ENCODE peak calls at places on chromosomes 6 and 20, in seven cellular contexts. One of them, this sample, is unnamed.

GRCh38 chr20:23776067-23776771 is 25.5 kb upstream of the CST1 start:
- DNase-seq in neural crest cell: no peak
- DNase-seq in Calu3: no peak
- DNase-seq in mesothelial cell of epicardium: no peak
- DNase-seq in fibroblast of the aortic adventitia: no peak
- DNase-seq in GM13977: no peak
- DNase-seq in AG10803: no peak
- DNase-seq in this sample: no peak

GRCh38 chr6:95127266-95127665 is 450.1 kb upstream of the MANEA start:
- DNase-seq in AG10803: no peak
- DNase-seq in fibroblast of the aortic adventitia: no peak
- DNase-seq in mesothelial cell of epicardium: no peak
- DNase-seq in Calu3: no peak
- DNase-seq in neural crest cell: no peak
- DNase-seq in GM13977: no peak
- DNase-seq in this sample: no peak

GRCh38 chr6:148445620-148446019 is 103.0 kb downstream of the SASH1 start:
- DNase-seq in fibroblast of the aortic adventitia: no peak
- DNase-seq in mesothelial cell of epicardium: no peak
- DNase-seq in GM13977: no peak
- DNase-seq in Calu3: no peak
- DNase-seq in neural crest cell: no peak
- DNase-seq in AG10803: peak; percentile 43
- DNase-seq in this sample: no peak

GRCh38 chr6:42911171-42912021 is 4.5 kb upstream of the PTCRA start:
- DNase-seq in Calu3: no peak
- DNase-seq in GM13977: no peak
- DNase-seq in mesothelial cell of epicardium: peak; percentile 52
- DNase-seq in neural crest cell: peak; percentile 31
- DNase-seq in fibroblast of the aortic adventitia: no peak
- DNase-seq in AG10803: no peak
- DNase-seq in this sample: no peak

GRCh38 chr6:1607236-1607556 is 2.5 kb upstream of the FOXC1 start:
- DNase-seq in GM13977: no peak
- DNase-seq in mesothelial cell of epicardium: no peak
- DNase-seq in Calu3: no peak
- DNase-seq in fibroblast of the aortic adventitia: peak; percentile 23
- DNase-seq in neural crest cell: no peak
- DNase-seq in AG10803: no peak
- DNase-seq in this sample: no peak

GRCh38 chr6:38391909-38392614 is 247.7 kb downstream of the BTBD9 start:
- DNase-seq in AG10803: peak; percentile 68
- DNase-seq in GM13977: no peak
- DNase-seq in neural crest cell: no peak
- DNase-seq in mesothelial cell of epicardium: no peak
- DNase-seq in Calu3: no peak
- DNase-seq in fibroblast of the aortic adventitia: peak; percentile 28
- DNase-seq in this sample: no peak

GRCh38 chr6:88223298-88223697 is 57.2 kb upstream of the CNR1 start:
- DNase-seq in neural crest cell: no peak
- DNase-seq in Calu3: no peak
- DNase-seq in AG10803: no peak
- DNase-seq in fibroblast of the aortic adventitia: no peak
- DNase-seq in mesothelial cell of epicardium: no peak
- DNase-seq in GM13977: no peak
- DNase-seq in this sample: no peak

GRCh38 chr20:43658068-43658722 is 8.7 kb upstream of the MYBL2 start:
- DNase-seq in neural crest cell: no peak
- DNase-seq in Calu3: peak; percentile 46
- DNase-seq in mesothelial cell of epicardium: no peak
- DNase-seq in GM13977: no peak
- DNase-seq in AG10803: peak; percentile 12
- DNase-seq in fibroblast of the aortic adventitia: no peak
- DNase-seq in this sample: no peak

GRCh38 chr20:53003420-53003819 is 31.3 kb downstream of the TSHZ2 start:
- DNase-seq in AG10803: peak; percentile 83
- DNase-seq in neural crest cell: no peak
- DNase-seq in mesothelial cell of epicardium: no peak
- DNase-seq in fibroblast of the aortic adventitia: peak; percentile 17
- DNase-seq in Calu3: no peak
- DNase-seq in GM13977: no peak
- DNase-seq in this sample: no peak

GRCh38 chr6:104995989-104996617 is 39.2 kb downstream of the LIN28B start:
- DNase-seq in GM13977: peak; percentile 18
- DNase-seq in Calu3: no peak
- DNase-seq in neural crest cell: no peak
- DNase-seq in AG10803: peak; percentile 5
- DNase-seq in mesothelial cell of epicardium: no peak
- DNase-seq in fibroblast of the aortic adventitia: peak; percentile 53
- DNase-seq in this sample: no peak
- TF ChIP-seq CTCF in GM13977: no peak
- TF ChIP-seq CTCF in Calu3: no peak
- TF ChIP-seq CTCF in neural crest cell: no peak
- TF ChIP-seq CTCF in AG10803: peak; percentile 28
- TF ChIP-seq CTCF in mesothelial cell of epicardium: no peak
- TF ChIP-seq CTCF in fibroblast of the aortic adventitia: no peak
- TF ChIP-seq CTCF in this sample: peak; percentile 60

GRCh38 chr20:41308726-41309413 is 8.7 kb downstream of the ZHX3 start:
- DNase-seq in GM13977: no peak
- DNase-seq in fibroblast of the aortic adventitia: peak; percentile 66
- DNase-seq in neural crest cell: no peak
- DNase-seq in Calu3: no peak
- DNase-seq in AG10803: peak; percentile 69
- DNase-seq in mesothelial cell of epicardium: no peak
- DNase-seq in this sample: no peak

GRCh38 chr20:41308290-41308691 is 9.2 kb downstream of the ZHX3 start:
- DNase-seq in neural crest cell: no peak
- DNase-seq in mesothelial cell of epicardium: no peak
- DNase-seq in Calu3: no peak
- DNase-seq in AG10803: peak; percentile 89
- DNase-seq in GM13977: no peak
- DNase-seq in fibroblast of the aortic adventitia: peak; percentile 75
- DNase-seq in this sample: no peak

GRCh38 chr20:41304413-41305079 is 13.0 kb downstream of the ZHX3 start:
- DNase-seq in Calu3: no peak
- DNase-seq in fibroblast of the aortic adventitia: peak; percentile 27
- DNase-seq in GM13977: no peak
- DNase-seq in AG10803: no peak
- DNase-seq in neural crest cell: no peak
- DNase-seq in mesothelial cell of epicardium: no peak
- DNase-seq in this sample: no peak

GRCh38 chr20:41306061-41306727 is 11.3 kb downstream of the ZHX3 start:
- DNase-seq in AG10803: no peak
- DNase-seq in neural crest cell: no peak
- DNase-seq in GM13977: peak; percentile 60
- DNase-seq in Calu3: no peak
- DNase-seq in fibroblast of the aortic adventitia: no peak
- DNase-seq in mesothelial cell of epicardium: no peak
- DNase-seq in this sample: no peak

GRCh38 chr20:41307021-41307420 is 10.5 kb downstream of the ZHX3 start:
- DNase-seq in Calu3: no peak
- DNase-seq in AG10803: no peak
- DNase-seq in neural crest cell: no peak
- DNase-seq in GM13977: no peak
- DNase-seq in fibroblast of the aortic adventitia: no peak
- DNase-seq in mesothelial cell of epicardium: no peak
- DNase-seq in this sample: no peak
- TF ChIP-seq CTCF in Calu3: no peak
- TF ChIP-seq CTCF in AG10803: no peak
- TF ChIP-seq CTCF in neural crest cell: no peak
- TF ChIP-seq CTCF in GM13977: no peak
- TF ChIP-seq CTCF in fibroblast of the aortic adventitia: no peak
- TF ChIP-seq CTCF in mesothelial cell of epicardium: no peak
- TF ChIP-seq CTCF in this sample: no peak

GRCh38 chr6:31836036-31836675 is 8.6 kb downstream of the HSPA1B start:
- DNase-seq in GM13977: no peak
- DNase-seq in fibroblast of the aortic adventitia: no peak
- DNase-seq in mesothelial cell of epicardium: no peak
- DNase-seq in Calu3: no peak
- DNase-seq in AG10803: no peak
- DNase-seq in neural crest cell: no peak
- DNase-seq in this sample: no peak

GRCh38 chr6:31837612-31838553 is 10.3 kb downstream of the HSPA1B start:
- DNase-seq in Calu3: no peak
- DNase-seq in AG10803: no peak
- DNase-seq in GM13977: no peak
- DNase-seq in fibroblast of the aortic adventitia: no peak
- DNase-seq in neural crest cell: no peak
- DNase-seq in mesothelial cell of epicardium: no peak
- DNase-seq in this sample: no peak

GRCh38 chr6:31834704-31835375 is 7.3 kb downstream of the HSPA1B start:
- DNase-seq in GM13977: peak; percentile 79
- DNase-seq in AG10803: no peak
- DNase-seq in mesothelial cell of epicardium: peak; percentile 78
- DNase-seq in fibroblast of the aortic adventitia: peak; percentile 86
- DNase-seq in neural crest cell: peak; percentile 80
- DNase-seq in Calu3: peak; percentile 85
- DNase-seq in this sample: peak; percentile 88

GRCh38 chr6:31838968-31839367 is 11.4 kb downstream of the HSPA1B start:
- DNase-seq in mesothelial cell of epicardium: no peak
- DNase-seq in GM13977: no peak
- DNase-seq in neural crest cell: no peak
- DNase-seq in AG10803: no peak
- DNase-seq in Calu3: no peak
- DNase-seq in fibroblast of the aortic adventitia: no peak
- DNase-seq in this sample: no peak

DNA sequence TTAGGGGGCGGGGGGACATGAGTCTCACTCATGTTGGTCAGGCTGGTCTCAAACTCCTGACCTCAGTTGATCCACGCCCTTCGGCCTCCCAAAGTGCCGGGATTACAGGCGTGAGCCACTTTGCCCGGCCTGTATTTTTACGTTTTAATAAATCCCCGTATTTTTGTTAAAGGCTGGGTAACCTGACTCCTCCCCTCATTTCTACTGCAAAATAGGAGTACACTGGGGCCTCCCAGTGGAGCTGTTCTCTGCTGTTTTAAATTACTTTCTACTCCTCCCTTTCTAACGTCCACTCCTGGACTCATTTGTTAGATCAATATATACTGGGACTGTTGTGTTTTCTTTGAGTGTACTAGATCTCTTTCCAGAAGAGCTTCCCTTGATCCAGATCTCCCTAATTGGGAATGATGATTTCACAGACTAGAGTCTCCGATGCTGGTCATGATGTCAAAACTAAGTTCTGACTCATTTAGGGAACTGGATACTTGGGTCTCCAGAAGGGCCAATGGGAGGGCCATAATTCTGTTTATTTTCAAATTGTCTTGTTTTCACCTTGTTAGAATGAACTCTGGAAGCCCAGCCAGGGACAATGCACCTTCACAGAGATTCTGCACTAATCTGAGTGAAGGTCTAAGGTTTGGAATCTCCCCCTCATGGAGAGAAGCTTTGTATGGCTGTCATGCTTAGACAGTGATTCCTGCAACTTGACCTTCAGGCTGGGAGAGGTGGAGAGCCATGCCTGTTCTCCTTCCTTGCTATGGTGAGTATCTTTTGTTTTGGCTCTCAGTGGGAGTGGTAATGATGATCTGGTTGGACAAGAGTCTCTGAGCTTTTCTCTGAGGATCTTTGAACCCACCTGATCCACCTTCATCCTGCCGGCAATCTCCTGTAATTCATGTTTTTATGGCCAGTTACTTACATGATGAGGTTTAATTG is 9.4 kb downstream of the HSPA1B start:
- DNase-seq in fibroblast of the aortic adventitia: peak; percentile 61
- DNase-seq in neural crest cell: no peak
- DNase-seq in AG10803: peak; percentile 34
- DNase-seq in mesothelial cell of epicardium: no peak
- DNase-seq in Calu3: no peak
- DNase-seq in GM13977: no peak
- DNase-seq in this sample: no peak
- TF ChIP-seq CTCF in fibroblast of the aortic adventitia: peak; percentile 14
- TF ChIP-seq CTCF in neural crest cell: no peak
- TF ChIP-seq CTCF in AG10803: peak; percentile 25
- TF ChIP-seq CTCF in mesothelial cell of epicardium: no peak
- TF ChIP-seq CTCF in Calu3: no peak
- TF ChIP-seq CTCF in GM13977: no peak
- TF ChIP-seq CTCF in this sample: peak; percentile 29

GRCh38 chr6:170040906-170041305 is 250.0 kb downstream of the DLL1 start:
- DNase-seq in GM13977: no peak
- DNase-seq in mesothelial cell of epicardium: no peak
- DNase-seq in neural crest cell: no peak
- DNase-seq in Calu3: no peak
- DNase-seq in fibroblast of the aortic adventitia: no peak
- DNase-seq in AG10803: no peak
- DNase-seq in this sample: no peak

GRCh38 chr6:170038251-170038650 is 252.6 kb downstream of the DLL1 start:
- DNase-seq in mesothelial cell of epicardium: no peak
- DNase-seq in AG10803: no peak
- DNase-seq in neural crest cell: peak; percentile 8
- DNase-seq in fibroblast of the aortic adventitia: no peak
- DNase-seq in Calu3: no peak
- DNase-seq in GM13977: no peak
- DNase-seq in this sample: no peak

GRCh38 chr6:170040115-170040500 is 250.8 kb downstream of the DLL1 start:
- DNase-seq in mesothelial cell of epicardium: no peak
- DNase-seq in neural crest cell: no peak
- DNase-seq in Calu3: no peak
- DNase-seq in AG10803: no peak
- DNase-seq in fibroblast of the aortic adventitia: no peak
- DNase-seq in GM13977: no peak
- DNase-seq in this sample: no peak

GRCh38 chr6:170038717-170039116 is 252.2 kb downstream of the DLL1 start:
- DNase-seq in mesothelial cell of epicardium: no peak
- DNase-seq in AG10803: no peak
- DNase-seq in Calu3: no peak
- DNase-seq in fibroblast of the aortic adventitia: no peak
- DNase-seq in neural crest cell: no peak
- DNase-seq in GM13977: no peak
- DNase-seq in this sample: no peak

DNA sequence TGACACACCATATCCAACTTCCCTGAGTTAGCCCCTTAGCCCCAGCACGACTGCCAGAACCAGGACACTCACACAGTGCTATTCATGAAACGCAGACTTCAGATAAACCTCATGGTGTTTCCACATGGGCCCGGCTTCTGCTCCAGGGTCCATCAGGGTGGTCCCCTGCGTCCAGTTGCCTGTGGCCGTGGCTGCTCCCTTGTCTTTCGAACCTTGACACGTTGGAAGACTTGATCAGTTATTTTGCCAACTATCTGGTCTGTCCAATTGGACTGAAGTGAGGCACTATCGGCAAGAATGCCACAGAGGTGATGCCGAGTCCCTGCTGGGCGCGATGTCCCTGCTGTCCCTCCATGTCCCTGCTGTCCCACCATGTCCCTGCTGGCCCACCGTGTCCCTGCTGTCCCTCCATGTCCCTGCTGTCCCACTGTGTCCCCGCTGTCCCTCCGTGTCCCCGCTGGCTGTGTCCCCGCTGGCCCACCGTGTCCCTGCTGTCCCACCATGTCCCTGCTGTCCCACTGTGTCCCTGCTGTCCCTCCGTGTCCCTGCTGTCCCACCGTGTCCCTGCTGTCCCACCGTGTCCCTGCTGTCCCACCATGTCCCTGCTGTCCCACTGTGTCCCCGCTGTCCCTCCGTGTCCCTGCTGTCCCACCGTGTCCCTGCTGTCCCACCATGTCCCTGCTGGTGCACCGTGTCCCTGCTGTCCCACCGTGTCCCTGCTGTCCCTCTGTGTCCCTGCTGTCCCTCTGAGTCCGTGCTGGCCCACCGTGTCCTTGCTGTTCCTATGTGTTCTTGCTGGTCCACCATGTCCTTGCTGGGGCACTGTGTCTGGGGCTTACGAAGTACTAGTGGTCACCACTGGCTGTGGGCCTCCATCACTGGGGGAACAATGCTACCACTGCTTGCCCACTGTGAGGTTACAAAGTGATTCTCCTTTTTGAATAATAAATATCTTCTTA is 251.4 kb downstream of the DLL1 start:
- DNase-seq in Calu3: no peak
- DNase-seq in AG10803: no peak
- DNase-seq in neural crest cell: no peak
- DNase-seq in mesothelial cell of epicardium: no peak
- DNase-seq in GM13977: no peak
- DNase-seq in fibroblast of the aortic adventitia: no peak
- DNase-seq in this sample: no peak
- TF ChIP-seq CTCF in Calu3: no peak
- TF ChIP-seq CTCF in AG10803: no peak
- TF ChIP-seq CTCF in neural crest cell: no peak
- TF ChIP-seq CTCF in mesothelial cell of epicardium: no peak
- TF ChIP-seq CTCF in GM13977: no peak
- TF ChIP-seq CTCF in fibroblast of the aortic adventitia: no peak
- TF ChIP-seq CTCF in this sample: no peak